ENCODE peak calls at places on chromosomes 6 and 20, in seven cellular contexts. F is activated CD4-positive, alpha-beta memory T cell treated with anti-CD3 and anti-CD28 coated beads, Interleukin-2, amount 10 ng/mL, durations not matched to agents 7 days and 5 days; S is NCI-H146; A is epithelial cell of esophagus; I is stimulated activated naive B cell treated with anti-CD40 and anti-IgM and Interleukin-4, amounts not matched to agents 10 μg/mL and 1 μg/mL and 100 μg/mL, for 72 hours; R is KBM-7; H is CD4-positive, CD25-positive, alpha-beta regulatory T cell. X is an unnamed sample.

GRCh38 chr6:82410151-82410621 is 46.6 kb downstream of the TPBG start:
- DNase-seq in H (no peak), S (no peak), R (no peak), A (peak; percentile 55), I (peak; percentile 5), F (no peak), X (peak; percentile 54)

GRCh38 chr6:138296381-138296780 is 78.1 kb upstream of the PBOV1 start:
- DNase-seq in I (no peak), H (no peak), R (no peak), F (no peak), S (no peak), A (no peak), X (no peak)

GRCh38 chr6:84052204-84052882 is 18.8 kb downstream of the MRAP2 start:
- DNase-seq in R (peak; percentile 81), H (no peak), F (no peak), A (peak; percentile 24), I (no peak), S (peak; percentile 94), X (peak; percentile 23)

GRCh38 chr6:26157150-26157837 is 70.1 kb downstream of the HFE start:
- DNase-seq in S (peak; percentile 86), F (peak; percentile 83), H (peak; percentile 80), I (peak; percentile 82), R (no peak), A (peak; percentile 69), X (peak; percentile 76)

GRCh38 chr6:109740787-109741186 is 49.7 kb downstream of the FIG4 start:
- DNase-seq in I (no peak), A (no peak), H (no peak), R (no peak), F (no peak), S (no peak), X (no peak)

GRCh38 chr20:32473231-32474008 is 111.7 kb downstream of the NOL4L start:
- DNase-seq in I (no peak), A (no peak), S (no peak), F (no peak), H (no peak), R (no peak), X (no peak)

GRCh38 chr20:5863040-5863811 is 87.1 kb downstream of the TRMT6 start:
- DNase-seq in S (no peak), H (no peak), R (peak; percentile 39), A (peak; percentile 84), F (peak; percentile 22), I (no peak), X (peak; percentile 87)

GRCh38 chr20:4064118-4064962 is 49.0 kb upstream of the RNF24 start:
- DNase-seq in S (no peak), H (no peak), I (no peak), F (no peak), R (peak; percentile 89), A (peak; percentile 68), X (peak; percentile 74)

GRCh38 chr6:132135409-132135808 is 184.2 kb upstream of the CCN2 start:
- DNase-seq in H (no peak), I (no peak), S (no peak), F (no peak), A (no peak), R (no peak), X (no peak)

GRCh38 chr20:41076776-41077175 is 48.2 kb downstream of the TOP1 start:
- DNase-seq in I (no peak), F (no peak), R (no peak), H (peak; percentile 10), S (no peak), A (no peak), X (no peak)

GRCh38 chr6:168332020-168332419 is 12.4 kb upstream of the DACT2 start:
- DNase-seq in H (no peak), I (no peak), S (peak; percentile 82), R (no peak), A (peak; percentile 9), F (no peak), X (no peak)

GRCh38 chr6:170043150-170043819 is 247.6 kb downstream of the DLL1 start:
- DNase-seq in I (no peak), R (no peak), A (no peak), F (no peak), S (no peak), H (no peak), X (no peak)

GRCh38 chr6:132246632-132247270 is 154.5 kb downstream of the MOXD1 start:
- DNase-seq in H (no peak), A (no peak), R (no peak), I (no peak), F (no peak), S (no peak), X (peak; percentile 42)

GRCh38 chr20:44552950-44553908 is 29.1 kb upstream of the PKIG start:
- DNase-seq in R (no peak), A (peak; percentile 73), I (no peak), F (no peak), H (no peak), S (no peak), X (peak; percentile 80)

GRCh38 chr6:118536478-118536877 is 11.6 kb upstream of the PLN start:
- DNase-seq in H (no peak), S (no peak), I (no peak), R (no peak), A (no peak), F (no peak), X (no peak)

GRCh38 chr6:71491844-71492243 is 203.2 kb downstream of the OGFRL1 start:
- DNase-seq in H (no peak), I (no peak), A (no peak), R (no peak), S (no peak), F (no peak), X (no peak)

GRCh38 chr6:132084811-132085509 is 133.8 kb upstream of the CCN2 start:
- DNase-seq in I (no peak), F (no peak), H (no peak), R (no peak), S (no peak), A (peak; percentile 74), X (peak; percentile 71)

GRCh38 chr20:2890743-2891142 is 17.5 kb downstream of the PTPRA start:
- DNase-seq in I (no peak), F (no peak), H (no peak), R (no peak), S (no peak), A (peak; percentile 60), X (peak; percentile 46)

X was measured in bronchial epithelial cell.